ENCODE peak calls at places on chromosomes 13 and 19, in six cellular contexts. F is H1, Q is GM12891, A is GM12878, K is HepG2, X is K562. R is an unnamed sample.

GRCh38 chr13:74166286-74166685 is 32.1 kb upstream of the KLF12 start:
- DNase-seq in F (no peak), Q (no peak), A (no peak), K (no peak), X (no peak), R (no peak)

GRCh38 chr13:51479199-51479523 is 26.3 kb upstream of the INTS6 start:
- DNase-seq in F (no peak), Q (no peak), A (no peak), K (peak), X (no peak), R (no peak)

GRCh38 chr13:91056746-91057145 is 290.7 kb upstream of the MIR17HG start:
- DNase-seq in F (no peak), Q (no peak), A (peak), K (no peak), X (no peak), R (no peak)

GRCh38 chr19:3366761-3367571 is 583 bp downstream of the NFIC start:
- DNase-seq in F (peak), Q (no peak), A (no peak), K (no peak), X (peak), R (peak)

GRCh38 chr13:76965759-76966421 is 17.6 kb downstream of the ACOD1 start:
- DNase-seq in F (no peak), Q (no peak), A (no peak), K (no peak), X (no peak), R (no peak)

GRCh38 chr19:6135367-6135766 is at the start of gene ACSBG2:
- DNase-seq in F (no peak), Q (no peak), A (no peak), K (no peak), X (no peak), R (no peak)

GRCh38 chr13:50732712-50733111 is 110.8 kb downstream of the DLEU7 start:
- DNase-seq in F (no peak), Q (no peak), A (no peak), K (no peak), X (no peak), R (no peak)

GRCh38 chr19:5170329-5170745 is 170.3 kb downstream of the PTPRS start:
- DNase-seq in F (peak), Q (no peak), A (no peak), K (no peak), X (peak), R (no peak)

GRCh38 chr19:55253264-55253663 is 5.6 kb downstream of the PPP6R1 start:
- DNase-seq in F (no peak), Q (no peak), A (no peak), K (no peak), X (no peak), R (no peak)

GRCh38 chr13:31522431-31522830 is 216.9 kb upstream of the RXFP2 start:
- DNase-seq in F (no peak), Q (no peak), A (no peak), K (no peak), X (no peak), R (no peak)

GRCh38 chr19:57675881-57676280 is 5.9 kb upstream of the ZNF551 start:
- DNase-seq in F (no peak), Q (no peak), A (no peak), K (no peak), X (no peak), R (no peak)

GRCh38 chr13:48531416-48532145 is 1.3 kb downstream of the RCBTB2 start:
- DNase-seq in F (no peak), Q (no peak), A (peak), K (peak), X (no peak), R (no peak)

GRCh38 chr13:20715340-20715732 is 11.8 kb downstream of the IL17D start:
- DNase-seq in F (no peak), Q (no peak), A (no peak), K (no peak), X (no peak), R (no peak)

GRCh38 chr19:35115538-35115951 is at the start of gene FXYD3:
- DNase-seq in F (no peak), Q (no peak), A (no peak), K (no peak), X (no peak), R (no peak)

GRCh38 chr19:39144487-39145071 is 19.0 kb downstream of the PAK4 start:
- DNase-seq in F (no peak), Q (no peak), A (no peak), K (no peak), X (no peak), R (no peak)

GRCh38 chr19:8373867-8374813 is 10.2 kb downstream of the ANGPTL4 start:
- DNase-seq in F (no peak), Q (no peak), A (no peak), K (peak), X (peak), R (no peak)

GRCh38 chr13:114131581-114132418 is 623 bp downstream of the RASA3 start:
- DNase-seq in F (no peak), Q (no peak), A (no peak), K (no peak), X (peak), R (no peak)

GRCh38 chr13:48009298-48009697 is 8.2 kb upstream of the SUCLA2 start:
- DNase-seq in F (no peak), Q (no peak), A (no peak), K (peak), X (no peak), R (no peak)

GRCh38 chr13:30020726-30021312 is 170.4 kb upstream of the UBL3 start:
- DNase-seq in F (no peak), Q (no peak), A (no peak), K (no peak), X (no peak), R (no peak)

GRCh38 chr13:79307433-79307861 is 98.6 kb downstream of the RBM26 start:
- DNase-seq in F (no peak), Q (no peak), A (no peak), K (peak), X (no peak), R (no peak)

GRCh38 chr13:113604186-113604585 is 19.6 kb downstream of the TFDP1 start:
- DNase-seq in F (no peak), Q (peak), A (no peak), K (no peak), X (no peak), R (no peak)

GRCh38 chr19:1223018-1223855 is 14.6 kb downstream of the CBARP start:
- DNase-seq in F (peak), Q (peak), A (no peak), K (no peak), X (peak), R (peak)

GRCh38 chr19:51079486-51080110 is 3.1 kb downstream of the KLK14 start:
- DNase-seq in F (no peak), Q (no peak), A (no peak), K (no peak), X (no peak), R (no peak)

GRCh38 chr13:51829236-51829899 is 15.6 kb downstream of the TMEM272 start:
- DNase-seq in F (no peak), Q (no peak), A (no peak), K (no peak), X (no peak), R (no peak)

GRCh38 chr19:2823646-2824045 is 4.0 kb downstream of the ZNF554 start:
- DNase-seq in F (no peak), Q (no peak), A (no peak), K (no peak), X (no peak), R (no peak)

GRCh38 chr19:5078666-5079409 is 109.9 kb downstream of the KDM4B start:
- DNase-seq in F (no peak), Q (no peak), A (no peak), K (no peak), X (no peak), R (no peak)

GRCh38 chr13:79525051-79525450 is 44.1 kb downstream of the NDFIP2 start:
- DNase-seq in F (no peak), Q (no peak), A (no peak), K (no peak), X (no peak), R (no peak)

GRCh38 chr19:33906578-33907335 is 110.1 kb downstream of the KCTD15 start:
- DNase-seq in F (peak), Q (no peak), A (no peak), K (peak), X (no peak), R (no peak)

GRCh38 chr19:30064776-30065494 is 122.9 kb downstream of the URI1 start:
- DNase-seq in F (no peak), Q (no peak), A (no peak), K (no peak), X (no peak), R (no peak)

GRCh38 chr13:71525004-71525403 is 342.0 kb downstream of the DACH1 start:
- DNase-seq in F (no peak), Q (no peak), A (no peak), K (no peak), X (no peak), R (no peak)

GRCh38 chr19:34664870-34665269 is 12.1 kb downstream of the SCGB2B2 start:
- DNase-seq in F (no peak), Q (no peak), A (no peak), K (no peak), X (no peak), R (no peak)

GRCh38 chr19:44903602-44904425 is 1.8 kb upstream of the APOE start:
- DNase-seq in F (peak), Q (peak), A (no peak), K (peak), X (peak), R (peak)

GRCh38 chr13:90534617-90535340 is 812.7 kb upstream of the MIR17HG start:
- DNase-seq in F (no peak), Q (no peak), A (no peak), K (no peak), X (no peak), R (no peak)

GRCh38 chr13:44854264-44855060 is 134.8 kb downstream of the NUFIP1 start:
- DNase-seq in F (no peak), Q (no peak), A (no peak), K (peak), X (no peak), R (no peak)

GRCh38 chr13:44855860-44856259 is 133.4 kb downstream of the NUFIP1 start:
- DNase-seq in F (no peak), Q (no peak), A (no peak), K (no peak), X (no peak), R (no peak)

GRCh38 chr13:44857736-44858135 is 131.5 kb downstream of the NUFIP1 start:
- DNase-seq in F (no peak), Q (no peak), A (no peak), K (no peak), X (no peak), R (no peak)

GRCh38 chr13:44857061-44857460 is 132.2 kb downstream of the NUFIP1 start:
- DNase-seq in F (no peak), Q (no peak), A (no peak), K (no peak), X (no peak), R (no peak)

DNA sequence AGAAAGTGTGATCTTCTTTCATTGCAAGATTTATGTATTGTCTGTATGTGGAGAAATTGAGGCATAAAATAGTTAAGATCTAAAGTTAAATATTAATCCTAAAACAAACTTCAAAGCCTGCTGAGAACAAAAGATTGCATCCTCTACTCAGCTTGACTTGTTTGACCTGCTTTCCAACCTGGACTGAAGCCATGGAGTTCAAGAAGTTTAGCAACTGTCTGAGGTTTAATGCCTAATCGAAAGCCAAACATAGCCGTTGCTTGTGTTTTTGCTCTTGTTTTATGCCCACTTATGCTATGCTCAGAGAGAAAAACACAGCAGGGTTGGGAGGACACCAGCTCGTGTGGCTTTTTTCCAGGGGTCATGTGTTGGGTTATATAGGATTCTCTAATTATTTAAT is 135.6 kb downstream of the NUFIP1 start:
- DNase-seq in F (no peak), Q (no peak), A (no peak), K (peak), X (no peak), R (no peak)
- TF ChIP-seq POLR2AphosphoS5 in F (no peak), Q (no peak), A (no peak), K (no peak), X (no peak), R (no peak)

DNA sequence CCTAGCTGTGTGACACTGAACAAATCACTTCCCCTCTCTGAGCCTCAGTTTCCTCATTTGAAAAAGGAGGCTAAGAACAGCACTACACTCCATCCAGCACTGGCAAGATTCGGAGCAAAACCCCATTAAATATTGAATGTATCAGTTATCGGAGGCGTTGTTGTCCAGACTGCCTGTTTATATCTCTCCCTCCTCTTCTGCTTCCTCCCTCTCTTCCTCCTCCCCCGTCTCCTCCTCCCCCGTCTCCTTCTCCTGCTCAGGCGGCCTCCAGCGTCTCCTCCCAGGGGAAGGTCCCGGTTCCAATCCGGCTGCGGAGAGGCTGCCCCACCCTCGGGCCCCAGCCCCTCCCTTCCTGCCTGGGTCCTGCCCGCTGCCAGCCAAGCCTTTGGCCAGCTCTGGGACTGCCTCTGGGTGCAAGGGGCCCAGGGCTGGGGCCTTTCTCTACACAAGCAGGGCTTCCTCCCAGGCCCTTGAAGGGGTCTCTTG is 2.0 kb downstream of the RRAS start:
- DNase-seq in F (peak), Q (no peak), A (no peak), K (no peak), X (peak), R (no peak)
- TF ChIP-seq POLR2A in F (no peak), Q (no peak), A (no peak), K (no peak), X (no peak), R (no peak)

GRCh38 chr13:34776984-34777913 is 164.8 kb upstream of the NBEA start:
- DNase-seq in F (no peak), Q (no peak), A (no peak), K (no peak), X (no peak), R (no peak)
- TF ChIP-seq TAF1 in F (no peak), Q (no peak), A (no peak), K (no peak), X (no peak), R (no peak)

GRCh38 chr19:13006431-13007281 is 11.4 kb downstream of the NFIX start:
- DNase-seq in F (no peak), Q (no peak), A (no peak), K (no peak), X (no peak), R (no peak)
- TF ChIP-seq POLR2AphosphoS5 in F (no peak), Q (no peak), A (no peak), K (no peak), X (no peak), R (no peak)

GRCh38 chr13:99307648-99308339 is 595 bp upstream of the GPR183 start:
- DNase-seq in F (no peak), Q (no peak), A (no peak), K (no peak), X (peak), R (no peak)
- TF ChIP-seq POLR2A in F (no peak), Q (no peak), A (no peak), K (no peak), X (no peak), R (no peak)